ENCODE peak calls at places on chromosomes 1 and 21, in four cellular contexts. K is HepG2, D is K562, H is GM12878. S is an unnamed sample.
A peak's percentile ranks its signal among the peaks of the same experiment; 100 is the strongest.

GRCh38 chr1:111289371-111289770 is 1.3 kb upstream of the CHIA start:
- DNase-seq in K (no peak), D (no peak), H (no peak), S (no peak)

GRCh38 chr1:174040387-174040786 is 18.2 kb upstream of the RC3H1 start:
- DNase-seq in K (no peak), D (no peak), H (no peak), S (no peak)

GRCh38 chr1:2545754-2546514 is 10.2 kb upstream of the TNFRSF14 start:
- DNase-seq in K (peak; percentile 87), D (peak; percentile 99), H (peak; percentile 80), S (peak; percentile 93)

GRCh38 chr21:41817228-41817627 is 50.4 kb upstream of the RIPK4 start:
- DNase-seq in K (peak; percentile 44), D (peak; percentile 76), H (no peak), S (peak; percentile 70)

GRCh38 chr1:66563094-66563800 is 29.3 kb downstream of the SGIP1 start:
- DNase-seq in K (peak; percentile 14), D (no peak), H (no peak), S (no peak)

GRCh38 chr1:175514309-175515001 is 228.9 kb downstream of the TNR start:
- DNase-seq in K (no peak), D (no peak), H (no peak), S (no peak)

GRCh38 chr1:17494114-17494729 is 45.3 kb upstream of the ARHGEF10L start:
- DNase-seq in K (peak; percentile 58), D (peak; percentile 88), H (peak; percentile 15), S (peak; percentile 91)

GRCh38 chr1:5312299-5312686 is 657.9 kb downstream of the AJAP1 start:
- DNase-seq in K (no peak), D (no peak), H (no peak), S (no peak)

GRCh38 chr21:30146558-30147282 is 19.9 kb downstream of the CLDN17 start:
- DNase-seq in K (no peak), D (no peak), H (no peak), S (no peak)

GRCh38 chr21:36892201-36892600 is 74.3 kb downstream of the HLCS start:
- DNase-seq in K (no peak), D (no peak), H (no peak), S (no peak)

GRCh38 chr1:8184301-8184700 is 133.6 kb upstream of the SLC45A1 start:
- DNase-seq in K (peak; percentile 27), D (no peak), H (no peak), S (no peak)

GRCh38 chr1:223515416-223515815 is 122.2 kb downstream of the CCDC185 start:
- DNase-seq in K (no peak), D (no peak), H (no peak), S (no peak)

GRCh38 chr1:197911172-197911856 is 5.9 kb upstream of the LHX9 start:
- DNase-seq in K (no peak), D (no peak), H (no peak), S (peak; percentile 60)

GRCh38 chr1:208264469-208265126 is 20.4 kb upstream of the PLXNA2 start:
- DNase-seq in K (no peak), D (no peak), H (no peak), S (no peak)

GRCh38 chr1:244112046-244112445 is 61.0 kb downstream of the ZBTB18 start:
- DNase-seq in K (no peak), D (no peak), H (no peak), S (no peak)

GRCh38 chr1:221149111-221149510 is 269.9 kb downstream of the HLX start:
- DNase-seq in K (no peak), D (no peak), H (no peak), S (no peak)

GRCh38 chr1:152752225-152752624 is 5.6 kb upstream of the KPRP start:
- DNase-seq in K (peak; percentile 13), D (no peak), H (no peak), S (no peak)

GRCh38 chr1:87329756-87330200 is 1.1 kb downstream of the LMO4 start:
- DNase-seq in K (no peak), D (no peak), H (no peak), S (no peak)

GRCh38 chr1:8218351-8219092 is 99.4 kb upstream of the SLC45A1 start:
- DNase-seq in K (no peak), D (no peak), H (no peak), S (no peak)

GRCh38 chr1:246691622-246692495 is 32.4 kb upstream of the SCCPDH start:
- DNase-seq in K (no peak), D (no peak), H (no peak), S (no peak)

GRCh38 chr1:23556661-23557470 is 2.4 kb downstream of the ID3 start:
- DNase-seq in K (peak; percentile 75), D (no peak), H (no peak), S (no peak)

GRCh38 chr1:3858231-3858981 is 1.1 kb downstream of the DFFB start:
- DNase-seq in K (peak; percentile 22), D (peak; percentile 24), H (no peak), S (no peak)

GRCh38 chr1:91853397-91853796 is 32.6 kb downstream of the TGFBR3 start:
- DNase-seq in K (no peak), D (no peak), H (no peak), S (no peak)

GRCh38 chr1:91847851-91848250 is 38.1 kb downstream of the TGFBR3 start:
- DNase-seq in K (no peak), D (no peak), H (no peak), S (no peak)

GRCh38 chr1:91854852-91855251 is 31.1 kb downstream of the TGFBR3 start:
- DNase-seq in K (no peak), D (no peak), H (no peak), S (no peak)

GRCh38 chr1:91850708-91851107 is 35.2 kb downstream of the TGFBR3 start:
- DNase-seq in K (no peak), D (no peak), H (no peak), S (no peak)

GRCh38 chr1:91851130-91852010 is 34.6 kb downstream of the TGFBR3 start:
- DNase-seq in K (no peak), D (peak; percentile 13), H (no peak), S (no peak)
- TF ChIP-seq ETV6 in K (no peak), D (no peak), H (no peak), S (no peak)

GRCh38 chr1:170674239-170674638 is 10.3 kb downstream of the PRRX1 start:
- DNase-seq in K (no peak), D (no peak), H (no peak), S (no peak)

GRCh38 chr1:170668301-170668789 is 4.4 kb downstream of the PRRX1 start:
- DNase-seq in K (no peak), D (no peak), H (no peak), S (no peak)

GRCh38 chr1:170669036-170669435 is 5.1 kb downstream of the PRRX1 start:
- DNase-seq in K (no peak), D (no peak), H (no peak), S (no peak)

GRCh38 chr1:170669586-170670332 is 5.8 kb downstream of the PRRX1 start:
- DNase-seq in K (no peak), D (no peak), H (no peak), S (no peak)

GRCh38 chr1:170670751-170671628 is 7.1 kb downstream of the PRRX1 start:
- DNase-seq in K (no peak), D (peak; percentile 45), H (no peak), S (peak; percentile 85)
- TF ChIP-seq CTCF in K (peak; percentile 56), D (peak; percentile 84), H (peak; percentile 55), S (peak; percentile 90)

GRCh38 chr1:42932442-42932941 is 26.2 kb downstream of the SLC2A1 start:
- DNase-seq in K (no peak), D (no peak), H (no peak), S (no peak)

GRCh38 chr1:42933610-42934009 is 25.1 kb downstream of the SLC2A1 start:
- DNase-seq in K (no peak), D (no peak), H (no peak), S (no peak)

GRCh38 chr1:42934111-42934510 is 24.6 kb downstream of the SLC2A1 start:
- DNase-seq in K (no peak), D (no peak), H (no peak), S (no peak)

GRCh38 chr1:42931911-42932422 is 26.7 kb downstream of the SLC2A1 start:
- DNase-seq in K (no peak), D (peak; percentile 63), H (peak; percentile 88), S (no peak)

GRCh38 chr1:42933060-42933586 is 25.5 kb downstream of the SLC2A1 start:
- DNase-seq in K (no peak), D (no peak), H (no peak), S (no peak)
- TF ChIP-seq ETV6 in K (no peak), D (no peak), H (no peak), S (no peak)

GRCh38 chr1:170676628-170677027 is 12.7 kb downstream of the PRRX1 start:
- DNase-seq in K (no peak), D (no peak), H (no peak), S (no peak)

GRCh38 chr1:170666661-170667060 is 2.7 kb downstream of the PRRX1 start:
- DNase-seq in K (no peak), D (no peak), H (no peak), S (peak; percentile 46)

GRCh38 chr1:170675825-170676224 is 11.9 kb downstream of the PRRX1 start:
- DNase-seq in K (no peak), D (no peak), H (no peak), S (no peak)

GRCh38 chr1:170674986-170675385 is 11.1 kb downstream of the PRRX1 start:
- DNase-seq in K (no peak), D (no peak), H (no peak), S (no peak)

GRCh38 chr1:170671629-170671963 is 7.7 kb downstream of the PRRX1 start:
- DNase-seq in K (no peak), D (no peak), H (no peak), S (no peak)
- TF ChIP-seq CTCF in K (no peak), D (no peak), H (peak; percentile 2), S (no peak)

DNA sequence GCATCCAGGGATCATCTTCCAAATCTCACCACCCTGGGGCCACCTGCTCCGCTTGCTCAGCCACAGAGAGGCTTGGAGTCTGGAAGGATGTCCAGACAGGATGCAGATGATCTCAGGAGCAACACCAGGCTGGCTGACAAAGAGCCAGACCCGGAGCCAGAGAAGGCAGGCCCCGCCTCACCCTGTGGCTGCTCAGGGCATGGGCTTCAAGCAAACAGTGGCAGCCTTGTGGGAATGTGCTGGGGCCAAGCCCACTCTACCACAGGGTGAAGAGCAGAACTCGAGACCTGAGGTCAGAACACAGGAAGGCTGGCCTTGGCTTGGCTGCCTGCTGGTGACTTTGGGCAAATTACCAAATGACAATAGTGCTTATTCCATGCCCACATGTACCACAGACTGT is 45.5 kb downstream of the MRPL37 start:
- DNase-seq in K (no peak), D (no peak), H (no peak), S (no peak)
- TF ChIP-seq ETV6 in K (no peak), D (no peak), H (no peak), S (no peak)